ENCODE peak calls at places on chromosomes 13 and 19, in eight cellular contexts. L is fibroblast of mammary gland; B is aorta; S is DND-41; Z is activated T-cell treated with anti-CD3 and anti-CD28 coated beads, Interleukin-2, amount 50 U/mL, for 4 hours; U is NB4; P is hippocampal formation; M is NCI-H1436. K is an unnamed sample.

GRCh38 chr13:109785892-109786450 is 412 bp downstream of the IRS2 start:
- DNase-seq in B (no peak), P (no peak), Z (no peak), S (no peak), L (no peak), U (peak; percentile 64), M (no peak), K (no peak)

GRCh38 chr19:3778899-3779723 is 7.1 kb downstream of the MATK start:
- DNase-seq in S (no peak), U (no peak), P (no peak), Z (no peak), L (no peak), B (no peak), M (no peak), K (no peak)

GRCh38 chr19:48311384-48311783 is 14.0 kb upstream of the EMP3 start:
- DNase-seq in S (no peak), L (no peak), Z (no peak), M (no peak), P (no peak), B (no peak), U (no peak), K (no peak)

GRCh38 chr13:67267136-67267535 is 37.0 kb upstream of the PCDH9 start:
- DNase-seq in S (no peak), U (no peak), M (no peak), P (no peak), L (peak; percentile 25), B (no peak), Z (no peak), K (no peak)

GRCh38 chr13:44132710-44133109 is 240.9 kb upstream of the SERP2 start:
- DNase-seq in U (peak; percentile 16), S (no peak), M (no peak), Z (no peak), P (no peak), B (peak; percentile 94), L (peak; percentile 73), K (peak; percentile 10)

GRCh38 chr19:13629687-13630357 is 123.5 kb upstream of the CACNA1A start:
- DNase-seq in M (no peak), L (peak; percentile 92), U (peak; percentile 22), S (no peak), P (no peak), Z (no peak), B (no peak), K (no peak)

GRCh38 chr13:75715598-75716523 is 79.7 kb downstream of the LMO7 start:
- DNase-seq in B (no peak), U (no peak), M (no peak), P (no peak), Z (no peak), L (peak; percentile 27), S (no peak), K (no peak)

GRCh38 chr13:111270765-111271164 is 49.7 kb upstream of the TEX29 start:
- DNase-seq in U (no peak), M (no peak), S (no peak), Z (no peak), L (peak; percentile 69), P (no peak), B (no peak), K (no peak)

GRCh38 chr19:19278315-19278714 is 5.2 kb upstream of the TM6SF2 start:
- DNase-seq in L (no peak), B (no peak), U (no peak), P (no peak), M (no peak), S (no peak), Z (no peak), K (no peak)

GRCh38 chr19:32863841-32864240 is 5.7 kb downstream of the SLC7A9 start:
- DNase-seq in L (no peak), U (no peak), S (no peak), Z (no peak), P (no peak), B (no peak), M (no peak), K (no peak)

GRCh38 chr19:33405491-33406461 is 32.3 kb downstream of the CEBPG start:
- DNase-seq in B (peak; percentile 53), Z (no peak), S (no peak), M (no peak), P (no peak), L (no peak), U (no peak), K (no peak)

GRCh38 chr13:98571955-98572662 is 4.8 kb downstream of the STK24 start:
- DNase-seq in M (no peak), P (no peak), Z (no peak), L (peak; percentile 92), B (no peak), S (peak; percentile 23), U (no peak), K (no peak)

GRCh38 chr13:30371649-30372265 is 50.5 kb upstream of the UBE2L5 start:
- DNase-seq in B (no peak), M (peak; percentile 44), P (no peak), L (peak; percentile 83), Z (peak; percentile 54), S (peak; percentile 96), U (peak; percentile 100), K (no peak)

GRCh38 chr19:52369463-52370340 is at the start of gene ZNF880:
- DNase-seq in M (peak; percentile 98), S (no peak), U (no peak), Z (peak; percentile 91), P (peak; percentile 77), L (peak; percentile 90), B (peak; percentile 96), K (peak; percentile 93)

GRCh38 chr13:44052843-44053607 is 173.3 kb downstream of the LACC1 start:
- DNase-seq in Z (no peak), L (peak; percentile 32), M (no peak), P (no peak), S (no peak), B (peak; percentile 52), U (no peak), K (no peak)

GRCh38 chr13:24275041-24275440 is 34.3 kb upstream of the C1QTNF9 start:
- DNase-seq in L (no peak), P (no peak), M (no peak), B (no peak), Z (no peak), U (no peak), S (no peak), K (no peak)

GRCh38 chr19:11096210-11096841 is 7.1 kb downstream of the LDLR start:
- DNase-seq in S (no peak), P (no peak), Z (no peak), U (peak; percentile 67), M (no peak), B (peak; percentile 74), L (peak; percentile 71), K (no peak)

GRCh38 chr13:31982124-31982523 is 49.5 kb upstream of the FRY start:
- DNase-seq in U (no peak), Z (no peak), B (no peak), S (no peak), P (no peak), L (peak; percentile 37), M (no peak), K (no peak)

GRCh38 chr13:25803626-25804025 is 248.2 kb downstream of the SHISA2 start:
- DNase-seq in S (no peak), B (no peak), Z (no peak), L (no peak), P (no peak), M (no peak), U (peak; percentile 7), K (no peak)

GRCh38 chr19:34963531-34964406 is at the start of gene ZNF792:
- DNase-seq in L (peak; percentile 18), Z (peak; percentile 17), U (peak; percentile 56), M (no peak), B (peak; percentile 81), P (peak; percentile 1), S (peak; percentile 57), K (peak; percentile 21)

GRCh38 chr19:31354919-31355318 is 5.7 kb upstream of the TSHZ3 start:
- DNase-seq in S (no peak), P (no peak), M (no peak), U (no peak), B (no peak), L (no peak), Z (no peak), K (no peak)

GRCh38 chr19:10718205-10719196 is 622 bp downstream of the DNM2 start:
- DNase-seq in P (no peak), S (peak; percentile 66), U (peak; percentile 87), B (peak; percentile 65), L (peak; percentile 26), Z (peak; percentile 45), M (no peak), K (no peak)

K was measured in tibial nerve.